ENCODE peak calls at places on chromosomes 6 and 20, in six cellular contexts. One of them, this sample, is unnamed.

GRCh38 chr20:33415948-33416347 is 14.6 kb upstream of the CDK5RAP1 start:
- DNase-seq in tibial artery: peak; percentile 64
- DNase-seq in heart right ventricle: no peak
- DNase-seq in CD8-positive, alpha-beta T cell: no peak
- DNase-seq in cardiac muscle cell: peak; percentile 62
- DNase-seq in Peyer's patch: no peak
- DNase-seq in this sample: peak; percentile 68

GRCh38 chr20:32359633-32360332 is 1.7 kb downstream of the ASXL1 start:
- DNase-seq in Peyer's patch: no peak
- DNase-seq in CD8-positive, alpha-beta T cell: no peak
- DNase-seq in heart right ventricle: no peak
- DNase-seq in cardiac muscle cell: peak; percentile 45
- DNase-seq in tibial artery: no peak
- DNase-seq in this sample: no peak

GRCh38 chr6:2697291-2697690 is 53.4 kb downstream of the MYLK4 start:
- DNase-seq in cardiac muscle cell: no peak
- DNase-seq in Peyer's patch: no peak
- DNase-seq in tibial artery: no peak
- DNase-seq in CD8-positive, alpha-beta T cell: no peak
- DNase-seq in heart right ventricle: no peak
- DNase-seq in this sample: no peak

GRCh38 chr6:39884696-39885095 is 49.6 kb downstream of the MOCS1 start:
- DNase-seq in CD8-positive, alpha-beta T cell: no peak
- DNase-seq in Peyer's patch: no peak
- DNase-seq in tibial artery: no peak
- DNase-seq in heart right ventricle: no peak
- DNase-seq in cardiac muscle cell: peak; percentile 61
- DNase-seq in this sample: no peak

GRCh38 chr6:32175322-32175710 is 568 bp downstream of the AGPAT1 start:
- DNase-seq in tibial artery: no peak
- DNase-seq in heart right ventricle: no peak
- DNase-seq in cardiac muscle cell: no peak
- DNase-seq in CD8-positive, alpha-beta T cell: no peak
- DNase-seq in Peyer's patch: no peak
- DNase-seq in this sample: no peak

GRCh38 chr20:35954907-35955251 is 577 bp upstream of the SCAND1 start:
- DNase-seq in heart right ventricle: no peak
- DNase-seq in Peyer's patch: peak; percentile 40
- DNase-seq in tibial artery: no peak
- DNase-seq in CD8-positive, alpha-beta T cell: no peak
- DNase-seq in cardiac muscle cell: peak; percentile 64
- DNase-seq in this sample: peak; percentile 61

GRCh38 chr20:50224553-50225255 is 34.1 kb downstream of the CEBPB start:
- DNase-seq in Peyer's patch: no peak
- DNase-seq in tibial artery: peak; percentile 92
- DNase-seq in cardiac muscle cell: peak; percentile 95
- DNase-seq in CD8-positive, alpha-beta T cell: no peak
- DNase-seq in heart right ventricle: peak; percentile 50
- DNase-seq in this sample: peak; percentile 91

GRCh38 chr20:33948480-33948879 is 45.2 kb upstream of the RALY start:
- DNase-seq in heart right ventricle: no peak
- DNase-seq in CD8-positive, alpha-beta T cell: no peak
- DNase-seq in tibial artery: no peak
- DNase-seq in cardiac muscle cell: no peak
- DNase-seq in Peyer's patch: no peak
- DNase-seq in this sample: no peak

GRCh38 chr6:168525114-168525513 is 84.1 kb downstream of the SMOC2 start:
- DNase-seq in CD8-positive, alpha-beta T cell: no peak
- DNase-seq in tibial artery: no peak
- DNase-seq in cardiac muscle cell: no peak
- DNase-seq in heart right ventricle: no peak
- DNase-seq in Peyer's patch: no peak
- DNase-seq in this sample: no peak

GRCh38 chr6:6678185-6678671 is 89.7 kb downstream of the LY86 start:
- DNase-seq in heart right ventricle: no peak
- DNase-seq in tibial artery: no peak
- DNase-seq in Peyer's patch: no peak
- DNase-seq in CD8-positive, alpha-beta T cell: no peak
- DNase-seq in cardiac muscle cell: peak; percentile 38
- DNase-seq in this sample: no peak

GRCh38 chr20:43953919-43954617 is 39.4 kb downstream of the TOX2 start:
- DNase-seq in cardiac muscle cell: no peak
- DNase-seq in heart right ventricle: no peak
- DNase-seq in tibial artery: no peak
- DNase-seq in Peyer's patch: no peak
- DNase-seq in CD8-positive, alpha-beta T cell: no peak
- DNase-seq in this sample: no peak

GRCh38 chr6:70739534-70739933 is 71.9 kb downstream of the SMAP1 start:
- DNase-seq in heart right ventricle: no peak
- DNase-seq in Peyer's patch: no peak
- DNase-seq in cardiac muscle cell: no peak
- DNase-seq in CD8-positive, alpha-beta T cell: no peak
- DNase-seq in tibial artery: no peak
- DNase-seq in this sample: no peak

GRCh38 chr6:145829950-145830349 is 15.4 kb upstream of the FBXO30 start:
- DNase-seq in cardiac muscle cell: no peak
- DNase-seq in Peyer's patch: no peak
- DNase-seq in CD8-positive, alpha-beta T cell: no peak
- DNase-seq in tibial artery: no peak
- DNase-seq in heart right ventricle: no peak
- DNase-seq in this sample: no peak

GRCh38 chr6:37130704-37131103 is 39.2 kb upstream of the PIM1 start:
- DNase-seq in cardiac muscle cell: no peak
- DNase-seq in Peyer's patch: no peak
- DNase-seq in heart right ventricle: no peak
- DNase-seq in CD8-positive, alpha-beta T cell: no peak
- DNase-seq in tibial artery: peak; percentile 65
- DNase-seq in this sample: peak; percentile 82

GRCh38 chr6:122717350-122717749 is 62.2 kb upstream of the FABP7 start:
- DNase-seq in cardiac muscle cell: no peak
- DNase-seq in Peyer's patch: no peak
- DNase-seq in tibial artery: no peak
- DNase-seq in CD8-positive, alpha-beta T cell: no peak
- DNase-seq in heart right ventricle: no peak
- DNase-seq in this sample: no peak

GRCh38 chr20:32686530-32687179 is 12.9 kb upstream of the C20orf203 start:
- DNase-seq in Peyer's patch: no peak
- DNase-seq in tibial artery: no peak
- DNase-seq in CD8-positive, alpha-beta T cell: no peak
- DNase-seq in heart right ventricle: no peak
- DNase-seq in cardiac muscle cell: no peak
- DNase-seq in this sample: no peak

GRCh38 chr6:43070028-43070632 is 6.0 kb upstream of the PTK7 start:
- DNase-seq in Peyer's patch: no peak
- DNase-seq in CD8-positive, alpha-beta T cell: no peak
- DNase-seq in tibial artery: no peak
- DNase-seq in heart right ventricle: no peak
- DNase-seq in cardiac muscle cell: peak; percentile 86
- DNase-seq in this sample: no peak

GRCh38 chr6:117481278-117481925 is 1.1 kb upstream of the DCBLD1 start:
- DNase-seq in CD8-positive, alpha-beta T cell: peak; percentile 58
- DNase-seq in Peyer's patch: no peak
- DNase-seq in tibial artery: no peak
- DNase-seq in cardiac muscle cell: no peak
- DNase-seq in heart right ventricle: no peak
- DNase-seq in this sample: no peak

GRCh38 chr6:170251776-170252571 is 38.9 kb downstream of the DLL1 start:
- DNase-seq in heart right ventricle: no peak
- DNase-seq in cardiac muscle cell: no peak
- DNase-seq in CD8-positive, alpha-beta T cell: no peak
- DNase-seq in Peyer's patch: no peak
- DNase-seq in tibial artery: no peak
- DNase-seq in this sample: no peak

GRCh38 chr6:62286470-62286843 is 432 bp upstream of the KHDRBS2 start:
- DNase-seq in tibial artery: no peak
- DNase-seq in Peyer's patch: peak; percentile 18
- DNase-seq in heart right ventricle: no peak
- DNase-seq in CD8-positive, alpha-beta T cell: no peak
- DNase-seq in cardiac muscle cell: no peak
- DNase-seq in this sample: no peak
- H3K4me3 ChIP-seq in tibial artery: peak overlapping the region; percentile 46
- H3K4me3 ChIP-seq in Peyer's patch: peak overlapping the region; percentile 65
- H3K4me3 ChIP-seq in heart right ventricle: peak overlapping the region; percentile 43
- H3K4me3 ChIP-seq in CD8-positive, alpha-beta T cell: no peak overlapping the region
- H3K4me3 ChIP-seq in cardiac muscle cell: peak overlapping the region; percentile 56
- H3K4me3 ChIP-seq in this sample: no peak overlapping the region

GRCh38 chr6:35057449-35058030 is 83.6 kb downstream of the TCP11 start:
- DNase-seq in Peyer's patch: no peak
- DNase-seq in CD8-positive, alpha-beta T cell: no peak
- DNase-seq in heart right ventricle: no peak
- DNase-seq in tibial artery: no peak
- DNase-seq in cardiac muscle cell: no peak
- DNase-seq in this sample: no peak

GRCh38 chr6:35055906-35056305 is 85.2 kb downstream of the TCP11 start:
- DNase-seq in CD8-positive, alpha-beta T cell: no peak
- DNase-seq in cardiac muscle cell: no peak
- DNase-seq in Peyer's patch: no peak
- DNase-seq in heart right ventricle: no peak
- DNase-seq in tibial artery: no peak
- DNase-seq in this sample: no peak

GRCh38 chr6:35058041-35058675 is 83.0 kb downstream of the TCP11 start:
- DNase-seq in tibial artery: no peak
- DNase-seq in cardiac muscle cell: no peak
- DNase-seq in heart right ventricle: no peak
- DNase-seq in CD8-positive, alpha-beta T cell: no peak
- DNase-seq in Peyer's patch: no peak
- DNase-seq in this sample: no peak

GRCh38 chr6:35058827-35059522 is 82.2 kb downstream of the TCP11 start:
- DNase-seq in Peyer's patch: no peak
- DNase-seq in cardiac muscle cell: no peak
- DNase-seq in heart right ventricle: no peak
- DNase-seq in tibial artery: no peak
- DNase-seq in CD8-positive, alpha-beta T cell: no peak
- DNase-seq in this sample: no peak

DNA sequence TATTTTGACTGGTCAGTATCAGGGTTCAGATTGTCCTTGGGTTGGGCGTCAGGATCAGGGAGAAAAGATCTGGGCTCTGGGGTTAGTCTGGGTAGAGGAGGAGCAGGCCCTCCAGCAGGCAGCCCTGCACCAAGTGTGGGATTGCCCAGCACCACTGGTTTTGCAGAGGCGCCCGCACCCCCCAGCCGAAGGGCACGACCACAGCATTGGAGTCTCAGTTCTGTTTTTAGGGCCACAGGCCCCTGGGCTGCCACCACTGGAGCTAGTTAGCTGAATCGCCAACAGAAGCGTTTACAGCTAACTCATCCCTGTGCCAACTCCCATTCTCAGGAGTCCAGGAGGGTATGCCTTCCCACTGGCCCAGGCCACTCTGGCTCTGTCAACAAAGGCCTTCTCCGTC is 84.2 kb downstream of the TCP11 start:
- DNase-seq in tibial artery: no peak
- DNase-seq in CD8-positive, alpha-beta T cell: no peak
- DNase-seq in heart right ventricle: no peak
- DNase-seq in cardiac muscle cell: no peak
- DNase-seq in Peyer's patch: no peak
- DNase-seq in this sample: no peak
- H3K36me3 ChIP-seq in tibial artery: peaks cover 43% of the 10 kb centered on the region
- H3K36me3 ChIP-seq in CD8-positive, alpha-beta T cell: no peaks in the 10 kb centered on the region
- H3K36me3 ChIP-seq in heart right ventricle: peaks cover 85% of the 10 kb centered on the region
- H3K36me3 ChIP-seq in cardiac muscle cell: peaks cover 7% of the 10 kb centered on the region
- H3K36me3 ChIP-seq in Peyer's patch: peaks cover 49% of the 10 kb centered on the region
- H3K36me3 ChIP-seq in this sample: peaks cover 48% of the 10 kb centered on the region

GRCh38 chr6:143754204-143754603 is 76.4 kb downstream of the PHACTR2 start:
- DNase-seq in Peyer's patch: no peak
- DNase-seq in tibial artery: no peak
- DNase-seq in heart right ventricle: no peak
- DNase-seq in CD8-positive, alpha-beta T cell: no peak
- DNase-seq in cardiac muscle cell: no peak
- DNase-seq in this sample: no peak
- H3K4me3 ChIP-seq in Peyer's patch: no peak overlapping the region
- H3K4me3 ChIP-seq in tibial artery: no peak overlapping the region
- H3K4me3 ChIP-seq in heart right ventricle: no peak overlapping the region
- H3K4me3 ChIP-seq in CD8-positive, alpha-beta T cell: no peak overlapping the region
- H3K4me3 ChIP-seq in cardiac muscle cell: no peak overlapping the region
- H3K4me3 ChIP-seq in this sample: no peak overlapping the region

DNA sequence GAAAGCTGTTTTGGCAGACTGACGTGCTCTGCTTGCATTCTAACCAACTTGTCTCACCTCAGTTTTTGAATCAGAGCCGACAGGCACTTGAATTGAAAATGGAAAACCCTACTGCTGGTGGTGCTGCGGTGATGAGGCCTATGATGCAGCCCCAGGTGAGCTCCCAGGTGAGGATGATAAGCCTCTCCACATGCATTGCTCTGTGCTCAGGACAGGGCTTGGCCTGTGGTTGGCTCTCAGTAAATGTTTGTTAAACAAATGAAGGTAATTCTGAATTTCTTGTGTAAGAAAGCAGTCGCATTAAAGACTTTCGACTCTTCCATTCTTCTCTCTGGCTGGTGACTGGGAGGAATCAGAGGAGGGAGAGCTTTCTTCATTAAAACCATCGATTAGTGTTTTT is 136.3 kb downstream of the SULF2 start:
- DNase-seq in tibial artery: no peak
- DNase-seq in cardiac muscle cell: no peak
- DNase-seq in Peyer's patch: no peak
- DNase-seq in CD8-positive, alpha-beta T cell: no peak
- DNase-seq in heart right ventricle: no peak
- DNase-seq in this sample: no peak
- H3K36me3 ChIP-seq in tibial artery: peaks cover 86% of the 10 kb centered on the region
- H3K36me3 ChIP-seq in cardiac muscle cell: peaks cover 40% of the 10 kb centered on the region
- H3K36me3 ChIP-seq in Peyer's patch: peaks cover 86% of the 10 kb centered on the region
- H3K36me3 ChIP-seq in CD8-positive, alpha-beta T cell: peaks cover 51% of the 10 kb centered on the region
- H3K36me3 ChIP-seq in heart right ventricle: peaks cover 100% of the 10 kb centered on the region
- H3K36me3 ChIP-seq in this sample: peaks cover 86% of the 10 kb centered on the region